ENCODE peak calls at places on chromosomes 2 and 18, in seven cellular contexts. P, N, V, E, I, M and U are unnamed samples.

GRCh38 chr2:240453461-240454030 is 18.1 kb downstream of the GPC1 start:
- DNase-seq in V (no peak), N (no peak), I (no peak), P (no peak), M (no peak), E (no peak), U (no peak)

GRCh38 chr2:79638410-79638809 is 125.6 kb downstream of the CTNNA2 start:
- DNase-seq in I (no peak), N (no peak), V (no peak), M (no peak), E (no peak), P (no peak), U (no peak)

GRCh38 chr18:50330176-50330575 is 42.7 kb upstream of the CXXC1 start:
- DNase-seq in P (no peak), I (no peak), V (no peak), N (no peak), E (no peak), M (no peak), U (no peak)

GRCh38 chr2:62197017-62197586 is 1.2 kb downstream of the B3GNT2 start:
- DNase-seq in P (no peak), V (peak), M (no peak), I (no peak), N (peak), E (no peak), U (no peak)

GRCh38 chr2:35081001-35081628 is 1274.5 kb upstream of the CRIM1 start:
- DNase-seq in I (no peak), P (no peak), M (no peak), E (peak), V (no peak), N (no peak), U (no peak)

GRCh38 chr2:26521054-26521912 is 43.4 kb upstream of the OTOF start:
- DNase-seq in P (peak), I (peak), V (no peak), E (no peak), N (peak), M (no peak), U (peak)

GRCh38 chr2:211939177-211939576 is 599.4 kb downstream of the ERBB4 start:
- DNase-seq in P (no peak), V (no peak), E (no peak), I (no peak), N (no peak), M (no peak), U (no peak)

GRCh38 chr2:223264541-223265171 is 212.7 kb downstream of the KCNE4 start:
- DNase-seq in N (no peak), P (no peak), M (no peak), E (no peak), V (no peak), I (no peak), U (no peak)

GRCh38 chr18:74982946-74983635 is 225.8 kb downstream of the PTGR3 start:
- DNase-seq in N (no peak), E (no peak), V (no peak), M (no peak), I (no peak), P (no peak), U (no peak)

GRCh38 chr2:48707466-48707865 is 48.1 kb downstream of the LHCGR start:
- DNase-seq in I (no peak), E (no peak), P (no peak), N (no peak), M (no peak), V (no peak), U (no peak)

GRCh38 chr18:7633171-7633570 is 66.1 kb downstream of the PTPRM start:
- DNase-seq in N (no peak), M (no peak), V (no peak), I (peak), P (no peak), E (no peak), U (peak)

GRCh38 chr2:95343429-95344207 is 46.5 kb downstream of the KCNIP3 start:
- DNase-seq in P (no peak), N (no peak), E (no peak), M (peak), V (no peak), I (no peak), U (no peak)

GRCh38 chr2:63866009-63866709 is 24.5 kb downstream of the UGP2 start:
- DNase-seq in E (peak), I (no peak), P (no peak), N (no peak), M (no peak), V (no peak), U (no peak)

GRCh38 chr2:242020196-242021004 is 150.9 kb downstream of the RTP5 start:
- DNase-seq in M (peak), N (peak), P (no peak), I (peak), V (peak), E (peak), U (peak)

GRCh38 chr2:38527338-38528007 is 75.3 kb downstream of the HNRNPLL start:
- DNase-seq in N (no peak), M (no peak), V (no peak), I (no peak), P (no peak), E (no peak), U (no peak)
- H3K4me3 ChIP-seq in N (no peak), M (peak), V (peak), I (peak), P (peak), E (peak), U (peak)

DNA sequence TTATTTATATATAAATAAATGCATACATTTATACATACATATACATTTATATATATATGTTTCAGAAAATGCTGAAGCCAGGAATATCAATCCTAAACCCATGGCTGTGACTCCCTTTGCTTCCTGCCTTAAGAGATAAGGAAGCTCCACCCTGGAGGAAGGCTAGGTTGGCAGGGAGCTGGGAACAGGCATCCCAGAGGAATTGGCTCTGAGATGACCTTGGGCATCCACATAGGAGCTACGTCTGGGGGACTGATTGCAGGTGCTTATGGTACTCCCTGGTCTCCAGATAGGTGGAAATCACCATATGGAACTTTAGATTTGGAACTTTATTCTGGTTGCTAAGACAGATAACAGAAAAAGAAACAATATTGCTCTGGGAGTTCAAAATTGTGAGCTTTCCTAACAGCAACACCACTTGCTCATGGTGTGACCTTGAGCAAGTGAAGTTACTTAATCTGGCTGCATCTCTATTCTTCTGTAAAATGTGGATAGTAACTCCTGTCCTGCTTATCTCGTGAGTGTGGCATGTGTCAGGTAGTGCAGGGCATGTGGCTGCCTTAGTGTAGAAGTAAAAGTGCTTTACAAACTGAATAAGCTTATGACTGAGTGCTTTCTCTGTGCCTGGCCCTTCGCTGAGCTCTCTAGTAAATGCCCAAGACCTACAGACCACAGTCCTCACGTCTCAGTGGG is 341.0 kb downstream of the MEIS1 start:
- DNase-seq in V (no peak), I (no peak), P (no peak), N (no peak), E (no peak), M (no peak), U (no peak)
- TF ChIP-seq CTCF in V (no peak), I (no peak), P (no peak), N (no peak), E (no peak), M (no peak), U (no peak)

DNA sequence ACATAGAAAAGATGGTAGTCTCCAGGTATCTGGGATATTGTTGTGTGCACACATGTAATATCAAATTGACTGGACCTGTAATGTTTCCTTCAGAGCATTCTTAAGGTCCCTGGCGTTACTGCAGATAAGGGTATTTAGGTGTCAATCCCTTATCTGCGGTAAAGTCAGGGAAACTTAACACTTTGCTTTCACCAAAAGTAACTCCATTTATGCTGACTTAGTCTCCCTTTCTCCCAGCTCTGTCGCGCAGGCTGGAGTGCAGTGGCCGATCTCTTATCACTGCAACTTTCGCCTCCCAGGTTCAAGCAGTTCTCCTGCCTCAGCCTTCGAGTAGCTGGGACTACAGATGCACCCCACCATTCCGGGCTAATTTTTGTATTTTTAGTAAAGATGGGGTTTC is 1.8 kb downstream of the CNNM3 start:
- DNase-seq in V (no peak), I (no peak), E (no peak), N (no peak), P (no peak), M (no peak), U (no peak)
- H3K4me3 ChIP-seq in V (peak), I (no peak), E (no peak), N (peak), P (peak), M (peak), U (no peak)

GRCh38 chr2:69385443-69386151 is 1.4 kb downstream of the GFPT1 start:
- DNase-seq in E (peak), I (peak), N (no peak), M (no peak), P (no peak), V (no peak), U (peak)

GRCh38 chr2:69386376-69386775 is 651 bp downstream of the GFPT1 start:
- DNase-seq in E (no peak), M (no peak), P (no peak), V (no peak), N (no peak), I (no peak), U (no peak)

GRCh38 chr2:69387770-69388481 is 899 bp upstream of the GFPT1 start:
- DNase-seq in E (peak), N (no peak), I (no peak), V (no peak), P (no peak), M (no peak), U (no peak)

GRCh38 chr2:69389271-69389670 is 2.2 kb upstream of the GFPT1 start:
- DNase-seq in V (no peak), N (no peak), P (no peak), I (no peak), M (no peak), E (no peak), U (no peak)

DNA sequence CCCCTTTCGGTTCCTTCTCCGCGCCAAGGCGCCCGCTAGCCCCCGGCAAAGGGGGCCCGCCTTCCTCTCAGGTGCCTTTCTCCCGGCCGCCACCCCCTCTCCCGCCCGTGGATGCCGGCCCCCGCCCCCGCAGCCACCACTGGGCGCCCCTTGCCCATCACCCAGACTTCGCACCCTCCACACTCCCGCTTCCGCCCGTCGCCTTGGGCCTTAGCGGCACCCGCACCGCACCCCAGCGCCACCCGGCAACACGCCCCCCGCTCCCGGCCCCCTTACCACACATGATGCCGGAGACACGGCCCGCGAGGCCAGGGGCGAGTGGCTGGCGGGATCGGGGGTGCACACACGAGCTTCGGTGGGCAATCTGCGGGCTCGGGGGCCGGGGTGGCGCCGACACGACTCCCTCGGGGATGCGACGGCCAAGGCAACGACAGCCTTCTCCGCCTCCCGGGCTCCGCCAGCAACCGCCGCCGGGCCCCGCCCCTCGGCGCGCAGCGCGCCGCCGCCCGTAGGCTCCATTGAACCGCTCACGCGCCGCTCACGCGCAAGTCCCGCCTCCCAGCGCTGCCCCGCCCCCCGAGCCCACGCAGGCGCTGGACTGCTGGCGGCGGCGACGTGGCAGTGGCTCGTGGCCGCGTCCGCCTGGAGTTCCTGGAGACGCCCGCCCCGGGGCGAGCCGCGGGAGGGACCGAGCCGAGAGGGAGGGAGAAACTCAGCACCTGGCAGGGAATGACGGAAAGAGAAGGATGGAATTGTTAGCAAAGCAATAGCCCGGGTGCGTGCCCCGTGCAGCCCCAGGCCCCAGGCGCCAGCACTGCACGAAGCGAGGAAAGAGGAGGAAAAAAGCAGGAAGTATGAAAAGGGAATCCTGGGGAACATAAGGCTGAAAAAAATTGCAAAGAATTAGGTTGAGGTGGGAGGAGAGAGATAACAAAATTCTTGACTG is at the start of gene GFPT1:
- DNase-seq in E (peak), N (peak), V (peak), P (peak), M (peak), I (peak), U (peak)
- TF ChIP-seq CTCF in E (no peak), N (no peak), V (no peak), P (no peak), M (no peak), I (no peak), U (no peak)

DNA sequence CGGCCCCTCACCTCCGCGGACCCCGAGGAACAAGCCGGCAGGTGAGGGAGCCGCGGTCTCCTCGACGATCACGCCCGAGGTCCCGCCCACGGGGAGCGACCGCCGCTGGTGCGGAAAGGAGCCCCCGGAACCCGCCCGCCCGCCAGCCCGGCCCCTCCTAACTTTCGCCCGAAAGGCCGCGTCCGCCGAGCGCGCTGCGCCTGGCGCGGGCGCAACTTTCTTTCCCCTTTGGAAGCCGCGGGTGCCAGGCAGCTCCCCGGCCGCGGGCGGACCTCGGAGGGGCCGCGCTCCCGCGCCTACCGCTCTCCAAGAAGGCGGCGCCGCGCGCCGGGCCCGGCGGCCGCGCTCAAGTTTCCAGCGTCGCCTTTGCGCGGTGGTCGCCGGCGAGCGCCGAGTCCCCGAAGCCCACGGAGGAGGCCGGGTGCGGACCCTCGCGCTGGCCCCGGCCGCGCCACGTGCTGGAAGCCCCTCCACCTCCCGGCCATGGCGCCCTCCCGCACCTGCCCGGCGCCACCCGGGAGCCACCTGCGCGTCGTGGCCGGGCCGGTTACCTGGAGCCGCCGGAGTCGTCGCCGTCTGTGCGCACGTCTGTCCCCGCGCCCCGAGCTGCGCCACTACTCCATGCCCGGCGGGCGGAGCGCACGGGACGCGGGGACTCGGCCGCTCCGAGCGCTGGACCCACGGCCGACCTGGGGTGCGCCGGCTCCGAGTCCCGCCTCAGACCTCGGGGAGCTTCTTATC is at the start of gene ALKAL2:
- DNase-seq in P (no peak), I (no peak), V (peak), N (peak), M (no peak), E (no peak), U (no peak)
- H3K4me3 ChIP-seq in P (peak), I (no peak), V (peak), N (peak), M (peak), E (no peak), U (no peak)

DNA sequence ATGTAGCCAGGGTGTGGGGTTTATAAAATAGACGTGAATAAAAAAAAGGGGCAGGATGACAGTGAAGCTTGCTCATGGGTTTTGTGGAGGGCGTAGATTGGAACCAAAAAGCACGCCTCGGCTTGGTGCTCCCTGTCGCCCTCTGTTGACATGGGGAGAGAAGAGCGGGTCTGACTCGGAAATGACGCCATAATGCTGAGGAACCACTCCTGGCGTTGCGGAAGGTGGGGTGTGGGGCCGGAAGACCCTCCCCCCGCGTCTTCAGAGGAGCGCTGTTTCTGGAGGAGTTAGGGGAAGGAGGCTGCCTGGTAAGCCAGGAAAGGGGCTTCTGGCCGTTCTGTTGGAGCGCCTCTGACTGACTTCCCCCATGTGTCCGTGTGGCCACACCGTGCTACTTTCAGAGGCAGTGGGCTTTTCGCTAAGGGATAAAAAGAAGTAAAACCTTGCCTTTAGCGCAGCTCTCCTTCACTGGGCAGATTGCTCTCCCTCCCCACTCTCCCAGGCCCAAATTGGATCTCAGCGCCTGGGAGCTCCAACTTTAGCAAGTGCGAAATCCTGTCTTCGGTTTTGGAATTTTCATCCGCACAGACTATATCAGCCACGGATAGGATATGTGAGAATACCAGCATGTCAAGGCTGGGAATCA is 42.8 kb downstream of the PLEKHA3 start:
- DNase-seq in E (peak), I (peak), M (peak), P (no peak), V (peak), N (peak), U (peak)
- TF ChIP-seq CTCF in E (peak), I (peak), M (peak), P (peak), V (peak), N (peak), U (peak)

GRCh38 chr18:33900638-33901037 is 322.6 kb downstream of the ASXL3 start:
- DNase-seq in E (no peak), V (no peak), P (no peak), N (no peak), M (no peak), I (no peak), U (no peak)
- H3K4me3 ChIP-seq in E (no peak), V (no peak), P (no peak), N (no peak), M (no peak), I (no peak), U (no peak)

DNA sequence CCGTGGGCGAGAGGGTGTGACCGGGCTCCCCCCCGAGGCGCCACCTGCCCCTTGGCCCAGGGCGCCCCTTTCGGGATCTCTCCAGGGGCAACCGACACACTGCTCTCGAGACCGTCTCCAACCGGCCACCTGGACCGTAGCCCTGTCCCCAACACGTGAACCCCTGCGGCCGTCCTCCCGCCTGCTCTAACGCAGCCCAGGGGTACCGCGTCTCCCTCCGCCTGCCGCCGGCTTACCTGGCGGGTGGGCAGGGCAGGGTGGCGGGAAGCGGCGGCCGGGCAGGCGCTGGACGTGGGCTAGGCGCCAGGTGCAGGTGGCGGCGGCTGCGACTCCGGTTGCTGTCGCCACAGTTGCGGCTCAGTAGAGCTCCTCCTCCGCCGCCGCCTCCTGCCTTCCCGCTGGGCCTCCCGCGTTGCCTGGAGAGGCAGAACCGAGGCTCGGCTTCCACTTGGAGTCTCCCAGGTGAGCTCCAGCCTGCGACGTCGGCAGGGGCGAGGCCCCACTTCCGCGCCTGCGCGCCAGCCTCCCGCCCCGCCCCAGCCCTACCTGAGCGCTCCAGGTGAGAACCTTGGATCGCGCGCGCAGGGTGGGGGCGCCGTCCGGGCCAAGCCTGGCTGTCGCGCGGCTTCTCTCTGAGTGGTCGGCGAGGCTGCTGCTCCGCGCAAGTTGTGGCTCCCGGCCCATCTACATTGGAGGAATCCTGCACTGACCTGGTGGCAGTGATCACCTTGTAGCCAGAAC is at the start of gene GALNT3:
- DNase-seq in I (no peak), M (no peak), N (peak), V (peak), P (no peak), E (no peak), U (no peak)
- TF ChIP-seq CTCF in I (no peak), M (no peak), N (no peak), V (no peak), P (no peak), E (no peak), U (no peak)

GRCh38 chr2:154696771-154697170 is 1.7 kb upstream of the KCNJ3 start:
- DNase-seq in I (no peak), P (no peak), M (no peak), N (no peak), V (no peak), E (no peak), U (no peak)
- H3K4me3 ChIP-seq in I (no peak), P (peak), M (peak), N (no peak), V (no peak), E (no peak), U (no peak)